ENCODE peak calls at places on chromosomes 3 and 15, in four cellular contexts. I, N, B and W are unnamed samples.

GRCh38 chr3:129690406-129690805 is 83.9 kb upstream of the PLXND1 start:
- DNase-seq in I (peak; percentile 48), N (peak; percentile 79), B (no peak), W (peak; percentile 62)

GRCh38 chr15:99249270-99249817 is at the start of gene TTC23:
- DNase-seq in I (no peak), N (peak; percentile 89), B (no peak), W (peak; percentile 73)

GRCh38 chr3:79953591-79954105 is 185.8 kb upstream of the ROBO1 start:
- DNase-seq in I (no peak), N (no peak), B (no peak), W (no peak)

GRCh38 chr3:169510378-169510777 is 153.1 kb downstream of the MECOM start:
- DNase-seq in I (no peak), N (no peak), B (no peak), W (no peak)

GRCh38 chr15:23022156-23022555 is 17.2 kb downstream of the TUBGCP5 start:
- DNase-seq in I (no peak), N (no peak), B (no peak), W (no peak)

GRCh38 chr3:37249294-37249693 is 74.9 kb upstream of the LRRFIP2 start:
- DNase-seq in I (no peak), N (no peak), B (no peak), W (no peak)

GRCh38 chr3:44554626-44555592 is at the start of gene ZKSCAN7:
- DNase-seq in I (no peak), N (peak; percentile 40), B (peak; percentile 53), W (peak; percentile 72)

GRCh38 chr3:190595807-190596206 is 81.9 kb downstream of the IL1RAP start:
- DNase-seq in I (no peak), N (no peak), B (no peak), W (no peak)

GRCh38 chr3:156677120-156677479 is 2.7 kb downstream of the TIPARP start:
- DNase-seq in I (no peak), N (no peak), B (no peak), W (no peak)

GRCh38 chr15:71042356-71042922 is 72.8 kb upstream of the THSD4 start:
- DNase-seq in I (no peak), N (peak; percentile 34), B (no peak), W (no peak)

GRCh38 chr15:61169904-61170695 is 59.0 kb downstream of the RORA start:
- DNase-seq in I (peak; percentile 15), N (no peak), B (no peak), W (no peak)

GRCh38 chr3:193190387-193190786 is 50.6 kb upstream of the PLAAT1 start:
- DNase-seq in I (no peak), N (no peak), B (no peak), W (peak; percentile 67)

GRCh38 chr3:69500604-69501003 is 114.7 kb upstream of the FRMD4B start:
- DNase-seq in I (no peak), N (no peak), B (no peak), W (peak; percentile 22)

GRCh38 chr3:37694236-37694635 is 167.4 kb upstream of the CTDSPL start:
- DNase-seq in I (no peak), N (no peak), B (no peak), W (no peak)

GRCh38 chr15:52163321-52164190 is 27.6 kb downstream of the GNB5 start:
- DNase-seq in I (no peak), N (no peak), B (no peak), W (peak; percentile 72)

DNA sequence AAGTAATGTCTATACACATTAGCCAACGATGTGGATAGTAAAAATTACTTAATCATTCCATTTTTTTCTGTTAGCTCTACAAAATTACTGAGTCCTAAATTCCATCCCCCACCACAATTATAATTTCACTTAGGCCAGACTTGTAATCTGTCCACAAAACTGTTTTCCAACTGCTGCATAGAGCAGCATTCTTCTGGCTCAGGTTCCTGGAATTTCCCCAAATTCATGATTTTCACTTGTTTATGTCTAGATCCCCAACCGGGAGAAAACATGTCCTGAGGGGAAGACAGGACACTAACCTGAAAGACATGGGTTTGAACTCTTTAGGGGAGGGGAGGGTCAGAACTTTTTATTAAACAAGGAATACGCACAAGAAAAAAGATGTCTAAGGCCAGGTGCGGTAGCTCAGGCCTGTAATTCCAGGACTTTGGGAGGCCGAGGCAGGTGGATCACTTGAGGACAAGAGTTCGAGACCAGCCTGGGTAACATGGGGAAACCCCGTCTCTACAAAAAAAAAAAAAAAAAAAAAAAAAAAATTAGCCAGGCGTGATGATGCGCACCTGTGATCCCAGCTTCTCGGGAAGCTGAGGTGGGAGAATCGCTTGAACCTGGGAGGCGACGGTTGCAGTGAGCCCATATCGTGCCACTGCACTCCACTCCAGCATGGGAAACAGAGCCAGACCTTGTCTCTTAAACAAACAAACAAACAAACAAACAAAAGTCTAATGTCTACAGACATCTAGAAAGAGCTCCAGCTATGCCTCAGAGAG is 1.5 kb downstream of the ETFA start:
- DNase-seq in I (no peak), N (no peak), B (no peak), W (no peak)
- H3K27ac ChIP-seq in I (peak overlapping the region; percentile 75), N (no peak overlapping the region), B (no peak overlapping the region), W (no peak overlapping the region)

GRCh38 chr15:63121382-63122001 is at the start of gene LACTB:
- DNase-seq in I (peak; percentile 36), N (peak; percentile 89), B (peak; percentile 86), W (peak; percentile 93)
- TF ChIP-seq POLR2A in I (peak; percentile 71), N (peak; percentile 86), B (peak; percentile 44), W (no peak)

DNA sequence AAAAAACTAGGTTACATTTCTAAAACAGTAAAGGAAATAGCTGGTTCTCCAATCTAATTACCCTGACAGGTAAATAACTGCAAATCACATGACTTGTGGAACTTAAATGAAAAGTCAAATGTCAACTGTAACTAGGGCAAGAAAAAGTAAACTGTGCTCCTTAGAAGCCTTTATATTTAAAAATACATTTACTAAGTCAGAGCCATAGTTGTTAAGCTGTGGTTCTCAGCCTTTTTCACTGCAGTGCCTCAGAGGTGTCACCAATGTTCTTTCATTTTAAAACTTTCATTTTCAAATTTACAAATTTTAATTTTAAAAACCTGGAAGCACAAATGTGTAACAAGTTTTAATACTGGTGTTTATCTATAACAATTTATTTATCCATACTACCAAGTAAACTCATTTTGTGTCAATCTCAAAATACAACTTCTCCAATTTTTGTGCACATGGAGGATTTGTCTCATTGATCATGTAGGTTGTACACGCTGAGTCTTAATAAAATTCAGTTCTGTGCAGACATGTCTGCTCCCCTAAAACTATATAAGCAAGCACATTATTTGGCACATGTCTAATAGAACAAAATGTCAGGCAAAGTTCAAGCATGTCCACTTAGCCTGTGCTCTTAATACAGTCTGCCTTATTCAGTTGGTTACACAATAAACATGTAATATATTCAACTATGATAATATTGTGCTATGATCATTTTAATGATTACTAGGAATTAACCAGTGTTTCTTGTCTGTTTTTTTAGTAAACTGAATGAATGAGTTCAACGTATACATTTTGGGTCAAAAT is 70.4 kb downstream of the DLG1 start:
- DNase-seq in I (no peak), N (no peak), B (no peak), W (no peak)
- H3K27ac ChIP-seq in I (peak overlapping the region; percentile 2), N (no peak overlapping the region), B (no peak overlapping the region), W (no peak overlapping the region)

GRCh38 chr15:90400759-90401314 is 12.8 kb downstream of the IQGAP1 start:
- DNase-seq in I (peak; percentile 62), N (peak; percentile 96), B (peak; percentile 69), W (peak; percentile 58)
- TF ChIP-seq POLR2A in I (no peak), N (peak; percentile 65), B (peak; percentile 55), W (no peak)